ENCODE peak calls at places on chromosomes 16 and 17, in eight cellular contexts. I is activated CD8-positive, alpha-beta T cell treated with anti-CD3 and anti-CD28 coated beads for 36 hours; V is fibroblast of lung; C is activated naive CD4-positive, alpha-beta T cell; K is nephron progenitor cell; E is HepG2; B is GM18507; S is hepatic stellate cell. U is an unnamed sample.

GRCh38 chr16:29675811-29676643 is 3.0 kb upstream of the QPRT start:
- DNase-seq in I (no peak), V (peak; percentile 17), C (no peak), K (no peak), E (peak; percentile 60), B (no peak), S (peak; percentile 54), U (no peak)

GRCh38 chr17:17446666-17447155 is 30.1 kb upstream of the MED9 start:
- DNase-seq in I (no peak), V (no peak), C (no peak), K (no peak), E (no peak), B (no peak), S (no peak), U (no peak)

GRCh38 chr17:67575325-67575724 is 142.4 kb upstream of the NOL11 start:
- DNase-seq in I (no peak), V (no peak), C (no peak), K (peak; percentile 33), E (peak; percentile 38), B (no peak), S (no peak), U (no peak)

GRCh38 chr17:63082273-63082861 is 116.3 kb downstream of the TANC2 start:
- DNase-seq in I (no peak), V (peak; percentile 36), C (no peak), K (no peak), E (peak; percentile 10), B (no peak), S (peak; percentile 3), U (peak; percentile 40)

GRCh38 chr17:7940743-7941142 is 8.7 kb downstream of the CNTROB start:
- DNase-seq in I (no peak), V (no peak), C (no peak), K (no peak), E (no peak), B (no peak), S (no peak), U (no peak)

GRCh38 chr16:20952144-20952797 is 51.7 kb downstream of the LYRM1 start:
- DNase-seq in I (no peak), V (no peak), C (no peak), K (no peak), E (no peak), B (no peak), S (no peak), U (no peak)

GRCh38 chr17:40486513-40487370 is 14.7 kb downstream of the TNS4 start:
- DNase-seq in I (no peak), V (peak; percentile 90), C (no peak), K (no peak), E (no peak), B (no peak), S (peak; percentile 54), U (peak; percentile 71)

GRCh38 chr17:72794152-72794551 is 298.3 kb downstream of the SLC39A11 start:
- DNase-seq in I (no peak), V (no peak), C (no peak), K (no peak), E (no peak), B (no peak), S (no peak), U (no peak)

U was measured in GM03348.